ENCODE peak calls at places on chromosomes 2 and 18, in eight cellular contexts. V is body of pancreas, F is BE2C, M is A549, J is cardiac muscle cell, T is putamen, O is KG1, Y is psoas muscle. L is an unnamed sample.

GRCh38 chr2:43158259-43158880 is 68.0 kb downstream of the ZFP36L2 start:
- DNase-seq in V (peak; percentile 85), F (no peak), M (peak; percentile 88), J (peak; percentile 86), T (no peak), O (no peak), Y (peak; percentile 83), L (no peak)

GRCh38 chr2:120428748-120429147 is 82.8 kb downstream of the INHBB start:
- DNase-seq in V (no peak), F (no peak), M (no peak), J (no peak), T (no peak), O (no peak), Y (no peak), L (no peak)

GRCh38 chr2:104812281-104812680 is 41.6 kb upstream of the POU3F3 start:
- DNase-seq in V (no peak), F (no peak), M (no peak), J (no peak), T (no peak), O (no peak), Y (no peak), L (no peak)

GRCh38 chr2:83584674-83585073 is 874.4 kb downstream of the SUCLG1 start:
- DNase-seq in V (no peak), F (no peak), M (no peak), J (peak; percentile 11), T (no peak), O (no peak), Y (no peak), L (no peak)

GRCh38 chr2:54148391-54148790 is 33.0 kb downstream of the ACYP2 start:
- DNase-seq in V (no peak), F (no peak), M (no peak), J (no peak), T (no peak), O (no peak), Y (no peak), L (no peak)

GRCh38 chr2:173963323-173963816 is 1.8 kb downstream of the SP3 start:
- DNase-seq in V (no peak), F (no peak), M (peak; percentile 76), J (peak; percentile 81), T (peak; percentile 74), O (peak; percentile 17), Y (no peak), L (no peak)

GRCh38 chr2:121076885-121077549 is 208.0 kb downstream of the TFCP2L1 start:
- DNase-seq in V (peak; percentile 74), F (peak; percentile 67), M (peak; percentile 75), J (peak; percentile 57), T (no peak), O (peak; percentile 33), Y (peak; percentile 81), L (peak; percentile 84)

GRCh38 chr2:190802133-190802532 is 78.5 kb upstream of the GLS start:
- DNase-seq in V (no peak), F (peak; percentile 75), M (no peak), J (no peak), T (no peak), O (no peak), Y (no peak), L (peak; percentile 90)

GRCh38 chr2:134593500-134593899 is 125.3 kb downstream of the TMEM163 start:
- DNase-seq in V (no peak), F (no peak), M (no peak), J (no peak), T (no peak), O (no peak), Y (no peak), L (no peak)

GRCh38 chr2:188291617-188292445 is at the start of gene GULP1:
- DNase-seq in V (peak; percentile 83), F (peak; percentile 78), M (peak; percentile 82), J (peak; percentile 76), T (peak; percentile 66), O (no peak), Y (peak; percentile 89), L (peak; percentile 83)

GRCh38 chr2:1742300-1742679 is 2.0 kb downstream of the PXDN start:
- DNase-seq in V (no peak), F (no peak), M (no peak), J (no peak), T (no peak), O (no peak), Y (no peak), L (no peak)

GRCh38 chr2:240796543-240797499 is 23.2 kb downstream of the KIF1A start:
- DNase-seq in V (peak; percentile 3), F (peak; percentile 2), M (no peak), J (no peak), T (no peak), O (no peak), Y (peak; percentile 38), L (no peak)

GRCh38 chr2:186099772-186100171 is 361.2 kb downstream of the FSIP2 start:
- DNase-seq in V (no peak), F (peak; percentile 4), M (no peak), J (no peak), T (no peak), O (no peak), Y (no peak), L (no peak)

GRCh38 chr18:5197461-5197860 is 404 bp upstream of the AKAIN1 start:
- DNase-seq in V (peak; percentile 11), F (no peak), M (no peak), J (no peak), T (no peak), O (no peak), Y (no peak), L (peak; percentile 28)

GRCh38 chr2:25690058-25690457 is 16.7 kb upstream of the DTNB start:
- DNase-seq in V (no peak), F (no peak), M (peak; percentile 33), J (peak; percentile 20), T (no peak), O (no peak), Y (no peak), L (no peak)

GRCh38 chr2:62467475-62468321 is 38.3 kb downstream of the TMEM17 start:
- DNase-seq in V (no peak), F (no peak), M (peak; percentile 41), J (peak; percentile 75), T (no peak), O (no peak), Y (peak; percentile 64), L (no peak)

GRCh38 chr2:138373993-138374408 is 127.6 kb upstream of the SPOPL start:
- DNase-seq in V (peak; percentile 46), F (peak; percentile 13), M (peak; percentile 49), J (peak; percentile 77), T (peak; percentile 3), O (peak; percentile 19), Y (no peak), L (no peak)

GRCh38 chr2:118847447-118848172 is at the start of gene EN1:
- DNase-seq in V (no peak), F (no peak), M (peak; percentile 56), J (peak; percentile 86), T (no peak), O (no peak), Y (peak; percentile 91), L (no peak)

GRCh38 chr2:234544659-234545611 is 48.1 kb upstream of the ARL4C start:
- DNase-seq in V (peak; percentile 69), F (peak; percentile 82), M (peak; percentile 78), J (peak; percentile 71), T (peak; percentile 10), O (peak; percentile 36), Y (peak; percentile 72), L (peak; percentile 86)

GRCh38 chr2:120677696-120678095 is 58.0 kb upstream of the GLI2 start:
- DNase-seq in V (no peak), F (no peak), M (no peak), J (peak; percentile 36), T (no peak), O (no peak), Y (no peak), L (no peak)

GRCh38 chr2:207847807-207848544 is 78.3 kb upstream of the FZD5 start:
- DNase-seq in V (peak; percentile 86), F (no peak), M (peak; percentile 45), J (peak; percentile 87), T (no peak), O (peak; percentile 28), Y (no peak), L (no peak)

GRCh38 chr2:127024769-127025356 is 82.1 kb downstream of the BIN1 start:
- DNase-seq in V (no peak), F (peak; percentile 60), M (peak; percentile 62), J (peak; percentile 55), T (peak; percentile 53), O (no peak), Y (no peak), L (peak; percentile 83)

GRCh38 chr2:160039166-160039903 is 23.1 kb downstream of the PLA2R1 start:
- DNase-seq in V (peak; percentile 44), F (no peak), M (peak; percentile 76), J (peak; percentile 73), T (no peak), O (no peak), Y (no peak), L (no peak)

GRCh38 chr2:188668017-188668663 is 306.0 kb upstream of the COL3A1 start:
- DNase-seq in V (no peak), F (no peak), M (peak; percentile 35), J (peak; percentile 92), T (no peak), O (no peak), Y (no peak), L (no peak)

GRCh38 chr18:47975701-47976100 is 45.2 kb upstream of the SMAD2 start:
- DNase-seq in V (no peak), F (peak; percentile 45), M (no peak), J (no peak), T (no peak), O (no peak), Y (no peak), L (peak; percentile 58)

GRCh38 chr2:217789003-217789735 is 213.6 kb downstream of the TNS1 start:
- DNase-seq in V (peak; percentile 79), F (peak; percentile 80), M (peak; percentile 55), J (peak; percentile 81), T (peak; percentile 64), O (peak; percentile 66), Y (peak; percentile 91), L (peak; percentile 95)

GRCh38 chr2:165594935-165595255 is 125.4 kb downstream of the CSRNP3 start:
- DNase-seq in V (no peak), F (no peak), M (no peak), J (no peak), T (no peak), O (peak; percentile 12), Y (no peak), L (no peak)

GRCh38 chr2:120395686-120396518 is 50.0 kb downstream of the INHBB start:
- DNase-seq in V (peak; percentile 50), F (peak; percentile 68), M (peak; percentile 54), J (peak; percentile 57), T (no peak), O (no peak), Y (peak; percentile 48), L (no peak)

GRCh38 chr2:164504253-164504652 is 117.0 kb downstream of the GRB14 start:
- DNase-seq in V (no peak), F (peak; percentile 14), M (peak; percentile 29), J (peak; percentile 10), T (no peak), O (no peak), Y (no peak), L (no peak)

GRCh38 chr2:24191156-24191555 is 16.3 kb downstream of the FAM228A start:
- DNase-seq in V (no peak), F (no peak), M (no peak), J (no peak), T (no peak), O (no peak), Y (no peak), L (no peak)

GRCh38 chr2:173271825-173272224 is 82.8 kb upstream of the CDCA7 start:
- DNase-seq in V (no peak), F (no peak), M (peak; percentile 13), J (peak; percentile 6), T (no peak), O (no peak), Y (no peak), L (no peak)

GRCh38 chr2:179096090-179096489 is 46.2 kb upstream of the CCDC141 start:
- DNase-seq in V (no peak), F (no peak), M (no peak), J (no peak), T (no peak), O (no peak), Y (no peak), L (no peak)

GRCh38 chr2:31268344-31268743 is 34.4 kb downstream of the EHD3 start:
- DNase-seq in V (no peak), F (no peak), M (no peak), J (no peak), T (no peak), O (no peak), Y (no peak), L (no peak)

GRCh38 chr2:32678825-32679224 is 51.0 kb downstream of the TTC27 start:
- DNase-seq in V (no peak), F (no peak), M (peak; percentile 35), J (peak; percentile 67), T (no peak), O (no peak), Y (no peak), L (no peak)